ENCODE peak calls at places on chromosomes 6 and 20, in eight cellular contexts. One of them, this sample, is unnamed.

GRCh38 chr6:95203153-95203754 is 374.1 kb upstream of the MANEA start:
- DNase-seq in GM12878: no peak
- DNase-seq in Peyer's patch: no peak
- DNase-seq in cardiac muscle cell: peak; percentile 55
- DNase-seq in A549: no peak
- DNase-seq in stomach: no peak
- DNase-seq in uterus: no peak
- DNase-seq in hepatocyte: peak; percentile 71
- DNase-seq in this sample: peak; percentile 47

GRCh38 chr6:137043710-137044365 is 927 bp downstream of the IL20RA start:
- DNase-seq in GM12878: no peak
- DNase-seq in Peyer's patch: no peak
- DNase-seq in cardiac muscle cell: peak; percentile 51
- DNase-seq in A549: peak; percentile 3
- DNase-seq in stomach: peak; percentile 49
- DNase-seq in uterus: peak; percentile 43
- DNase-seq in hepatocyte: peak; percentile 34
- DNase-seq in this sample: no peak

GRCh38 chr6:6737666-6738065 is 149.1 kb downstream of the LY86 start:
- DNase-seq in GM12878: no peak
- DNase-seq in Peyer's patch: no peak
- DNase-seq in cardiac muscle cell: no peak
- DNase-seq in A549: no peak
- DNase-seq in stomach: no peak
- DNase-seq in uterus: no peak
- DNase-seq in hepatocyte: no peak
- DNase-seq in this sample: no peak

GRCh38 chr20:61350500-61351250 is 98.6 kb downstream of the CDH4 start:
- DNase-seq in GM12878: no peak
- DNase-seq in Peyer's patch: no peak
- DNase-seq in cardiac muscle cell: no peak
- DNase-seq in A549: no peak
- DNase-seq in stomach: no peak
- DNase-seq in uterus: no peak
- DNase-seq in hepatocyte: no peak
- DNase-seq in this sample: no peak

GRCh38 chr6:126035764-126036163 is 49.4 kb downstream of the TRMT11 start:
- DNase-seq in GM12878: no peak
- DNase-seq in Peyer's patch: no peak
- DNase-seq in cardiac muscle cell: no peak
- DNase-seq in A549: no peak
- DNase-seq in stomach: no peak
- DNase-seq in uterus: no peak
- DNase-seq in hepatocyte: no peak
- DNase-seq in this sample: no peak

GRCh38 chr6:118551063-118551672 is 3.1 kb downstream of the PLN start:
- DNase-seq in GM12878: no peak
- DNase-seq in Peyer's patch: no peak
- DNase-seq in cardiac muscle cell: peak; percentile 81
- DNase-seq in A549: peak; percentile 17
- DNase-seq in stomach: no peak
- DNase-seq in uterus: no peak
- DNase-seq in hepatocyte: peak; percentile 65
- DNase-seq in this sample: peak; percentile 32

GRCh38 chr6:54846243-54846856 is at the start of gene FAM83B:
- DNase-seq in GM12878: no peak
- DNase-seq in Peyer's patch: peak; percentile 92
- DNase-seq in cardiac muscle cell: peak; percentile 7
- DNase-seq in A549: no peak
- DNase-seq in stomach: peak; percentile 77
- DNase-seq in uterus: no peak
- DNase-seq in hepatocyte: peak; percentile 86
- DNase-seq in this sample: peak; percentile 96

GRCh38 chr6:81049425-81050042 is 702.9 kb downstream of the TENT5A start:
- DNase-seq in GM12878: no peak
- DNase-seq in Peyer's patch: no peak
- DNase-seq in cardiac muscle cell: no peak
- DNase-seq in A549: no peak
- DNase-seq in stomach: no peak
- DNase-seq in uterus: no peak
- DNase-seq in hepatocyte: no peak
- DNase-seq in this sample: no peak

GRCh38 chr6:28719275-28719940 is 193.7 kb downstream of the GPX5 start:
- DNase-seq in GM12878: no peak
- DNase-seq in Peyer's patch: no peak
- DNase-seq in cardiac muscle cell: no peak
- DNase-seq in A549: no peak
- DNase-seq in stomach: no peak
- DNase-seq in uterus: no peak
- DNase-seq in hepatocyte: no peak
- DNase-seq in this sample: peak; percentile 71

GRCh38 chr6:51105357-51105756 is 286.7 kb downstream of the TFAP2B start:
- DNase-seq in GM12878: no peak
- DNase-seq in Peyer's patch: no peak
- DNase-seq in cardiac muscle cell: no peak
- DNase-seq in A549: no peak
- DNase-seq in stomach: no peak
- DNase-seq in uterus: no peak
- DNase-seq in hepatocyte: no peak
- DNase-seq in this sample: no peak

GRCh38 chr20:36777576-36777975 is 4.0 kb upstream of the DSN1 start:
- DNase-seq in GM12878: no peak
- DNase-seq in Peyer's patch: no peak
- DNase-seq in cardiac muscle cell: no peak
- DNase-seq in A549: no peak
- DNase-seq in stomach: no peak
- DNase-seq in uterus: no peak
- DNase-seq in hepatocyte: no peak
- DNase-seq in this sample: no peak

GRCh38 chr20:53023717-53024116 is 51.6 kb downstream of the TSHZ2 start:
- DNase-seq in GM12878: no peak
- DNase-seq in Peyer's patch: no peak
- DNase-seq in cardiac muscle cell: no peak
- DNase-seq in A549: no peak
- DNase-seq in stomach: no peak
- DNase-seq in uterus: no peak
- DNase-seq in hepatocyte: no peak
- DNase-seq in this sample: no peak

GRCh38 chr6:31407699-31408098 is 4.3 kb downstream of the MICA start:
- DNase-seq in GM12878: no peak
- DNase-seq in Peyer's patch: no peak
- DNase-seq in cardiac muscle cell: peak; percentile 66
- DNase-seq in A549: no peak
- DNase-seq in stomach: no peak
- DNase-seq in uterus: no peak
- DNase-seq in hepatocyte: no peak
- DNase-seq in this sample: no peak

DNA sequence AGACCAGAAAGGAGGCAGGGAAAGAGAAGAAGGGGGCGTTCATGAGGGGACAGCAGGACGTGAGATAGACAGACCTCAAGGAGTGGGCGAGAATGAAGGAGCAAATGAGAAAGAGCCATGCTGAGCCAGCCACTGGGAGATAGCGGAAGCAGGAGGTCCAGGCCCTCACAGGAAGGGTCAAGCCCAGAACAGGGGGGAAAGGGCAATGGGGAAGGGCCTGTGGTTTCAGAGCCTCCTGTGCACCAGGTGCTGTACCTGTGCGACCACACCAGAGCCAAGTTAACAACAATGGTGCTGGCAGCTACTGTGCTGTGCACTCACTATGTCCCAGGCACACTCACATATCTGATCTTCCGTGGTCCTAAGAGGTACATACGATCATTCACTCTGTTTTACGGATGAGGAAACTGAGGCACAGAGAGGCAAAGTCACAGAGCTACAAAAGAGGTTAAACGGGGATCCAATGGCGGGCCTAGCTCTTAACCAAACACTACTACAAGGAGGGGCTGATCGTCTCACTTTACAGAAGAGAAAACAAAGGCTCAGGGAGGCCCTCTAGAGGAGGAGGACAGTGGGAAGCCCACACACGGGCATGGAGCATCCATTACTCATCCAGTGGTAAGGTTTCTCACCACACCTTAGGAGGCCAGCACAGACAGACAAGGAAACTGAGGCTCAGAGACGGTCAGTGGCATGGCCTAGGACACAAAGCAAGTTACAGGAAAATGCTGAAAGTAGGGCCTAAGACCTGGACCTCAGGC is 129.1 kb downstream of the PREX1 start:
- DNase-seq in GM12878: no peak
- DNase-seq in Peyer's patch: peak; percentile 28
- DNase-seq in cardiac muscle cell: no peak
- DNase-seq in A549: no peak
- DNase-seq in stomach: no peak
- DNase-seq in uterus: no peak
- DNase-seq in hepatocyte: no peak
- DNase-seq in this sample: no peak
- TF ChIP-seq CTCF in GM12878: peak; percentile 4
- TF ChIP-seq CTCF in Peyer's patch: no peak
- TF ChIP-seq CTCF in cardiac muscle cell: no peak
- TF ChIP-seq CTCF in A549: no peak
- TF ChIP-seq CTCF in stomach: no peak
- TF ChIP-seq CTCF in uterus: no peak
- TF ChIP-seq CTCF in hepatocyte: no peak
- TF ChIP-seq CTCF in this sample: peak; percentile 11

DNA sequence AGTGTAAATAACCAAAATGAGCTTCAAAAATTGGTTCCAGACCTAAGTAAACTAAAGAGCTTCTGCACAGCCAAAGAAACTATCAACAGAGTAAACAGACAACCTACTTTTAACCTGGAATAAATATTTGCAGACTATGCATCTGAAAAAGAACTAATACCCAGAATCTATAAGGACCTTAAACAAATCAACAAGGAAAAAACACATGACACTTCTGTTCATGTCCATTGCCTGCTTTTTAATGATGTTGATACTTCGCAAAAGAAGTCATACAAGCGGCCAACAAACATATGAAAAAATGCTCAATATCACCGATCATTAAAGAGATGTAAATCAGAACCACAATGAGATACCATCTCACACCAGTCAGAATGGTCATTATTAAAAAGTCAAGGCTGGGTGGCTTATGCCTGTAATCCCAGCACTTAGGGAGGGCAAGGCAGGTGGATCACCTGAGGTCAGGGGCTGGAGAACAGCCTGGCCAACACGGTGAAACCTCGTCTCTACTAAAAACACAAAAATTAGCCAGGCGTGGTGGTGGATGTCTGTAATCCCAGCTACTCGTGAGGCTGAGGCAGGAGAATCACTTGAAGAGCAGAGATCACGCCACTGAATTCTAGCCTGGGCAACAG is 42.5 kb upstream of the DST start:
- DNase-seq in GM12878: no peak
- DNase-seq in Peyer's patch: no peak
- DNase-seq in cardiac muscle cell: no peak
- DNase-seq in A549: no peak
- DNase-seq in stomach: no peak
- DNase-seq in uterus: no peak
- DNase-seq in hepatocyte: no peak
- DNase-seq in this sample: no peak
- H3K4me1 ChIP-seq in GM12878: peaks cover 12% of the 10 kb centered on the region
- H3K4me1 ChIP-seq in Peyer's patch: peaks cover 12% of the 10 kb centered on the region
- H3K4me1 ChIP-seq in cardiac muscle cell: no peaks in the 10 kb centered on the region
- H3K4me1 ChIP-seq in A549: peaks cover 77% of the 10 kb centered on the region
- H3K4me1 ChIP-seq in stomach: peaks cover under 1% of the 10 kb centered on the region
- H3K4me1 ChIP-seq in uterus: no peaks in the 10 kb centered on the region
- H3K4me1 ChIP-seq in hepatocyte: peaks cover 51% of the 10 kb centered on the region
- H3K4me1 ChIP-seq in this sample: peaks cover 22% of the 10 kb centered on the region

DNA sequence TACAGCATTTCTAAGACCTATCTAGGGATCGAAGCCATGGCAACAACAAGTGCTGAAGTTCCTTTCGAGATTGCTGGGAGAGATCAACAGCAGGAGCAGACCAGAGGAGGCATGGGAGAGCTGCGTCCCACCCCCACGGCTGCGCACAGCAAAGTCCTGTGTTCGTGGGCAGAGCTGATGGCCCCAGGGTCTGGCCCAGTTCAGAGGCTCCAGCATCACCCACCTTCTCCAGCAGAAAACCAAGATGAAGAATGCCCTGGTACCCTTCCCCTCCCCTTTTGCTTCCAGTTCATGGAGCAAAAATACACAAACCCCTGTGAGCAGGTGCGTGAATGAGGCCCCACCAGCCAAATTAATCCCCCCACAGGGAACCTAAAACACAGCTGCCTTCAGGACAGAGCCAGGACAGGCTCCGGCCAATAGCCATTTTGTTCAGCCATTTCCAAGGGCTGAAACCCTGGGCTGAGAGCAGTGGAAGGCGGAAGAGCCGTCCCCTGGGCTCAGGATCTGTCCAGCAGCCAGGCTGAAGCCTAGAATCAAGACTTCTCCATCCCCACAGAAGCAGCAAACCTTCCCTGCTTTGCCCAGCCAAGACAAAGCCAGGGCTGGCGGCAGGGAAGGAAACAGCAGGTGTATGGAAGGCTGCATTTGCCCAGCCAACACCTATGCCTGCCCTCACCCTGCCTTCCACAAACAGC is 102.8 kb downstream of the PREX1 start:
- DNase-seq in GM12878: no peak
- DNase-seq in Peyer's patch: no peak
- DNase-seq in cardiac muscle cell: no peak
- DNase-seq in A549: no peak
- DNase-seq in stomach: no peak
- DNase-seq in uterus: no peak
- DNase-seq in hepatocyte: no peak
- DNase-seq in this sample: no peak
- H3K27ac ChIP-seq in GM12878: no peak overlapping the region
- H3K27ac ChIP-seq in Peyer's patch: peak overlapping the region; percentile 69
- H3K27ac ChIP-seq in cardiac muscle cell: peak overlapping the region; percentile 29
- H3K27ac ChIP-seq in A549: no peak overlapping the region
- H3K27ac ChIP-seq in stomach: no peak overlapping the region
- H3K27ac ChIP-seq in uterus: no peak overlapping the region
- H3K27ac ChIP-seq in hepatocyte: no peak overlapping the region
- H3K27ac ChIP-seq in this sample: no peak overlapping the region

GRCh38 chr20:21507275-21508229 is 6.3 kb downstream of the NKX2-2 start:
- DNase-seq in GM12878: no peak
- DNase-seq in Peyer's patch: no peak
- DNase-seq in cardiac muscle cell: no peak
- DNase-seq in A549: no peak
- DNase-seq in stomach: no peak
- DNase-seq in uterus: no peak
- DNase-seq in hepatocyte: no peak
- DNase-seq in this sample: no peak

GRCh38 chr20:21504323-21504722 is 9.5 kb downstream of the NKX2-2 start:
- DNase-seq in GM12878: no peak
- DNase-seq in Peyer's patch: no peak
- DNase-seq in cardiac muscle cell: no peak
- DNase-seq in A549: no peak
- DNase-seq in stomach: no peak
- DNase-seq in uterus: no peak
- DNase-seq in hepatocyte: no peak
- DNase-seq in this sample: no peak

GRCh38 chr20:21505161-21505809 is 8.6 kb downstream of the NKX2-2 start:
- DNase-seq in GM12878: no peak
- DNase-seq in Peyer's patch: peak; percentile 78
- DNase-seq in cardiac muscle cell: peak; percentile 51
- DNase-seq in A549: peak; percentile 83
- DNase-seq in stomach: peak; percentile 78
- DNase-seq in uterus: peak; percentile 41
- DNase-seq in hepatocyte: peak; percentile 85
- DNase-seq in this sample: no peak

GRCh38 chr20:21508230-21509078 is 5.4 kb downstream of the NKX2-2 start:
- DNase-seq in GM12878: no peak
- DNase-seq in Peyer's patch: no peak
- DNase-seq in cardiac muscle cell: no peak
- DNase-seq in A549: no peak
- DNase-seq in stomach: no peak
- DNase-seq in uterus: no peak
- DNase-seq in hepatocyte: no peak
- DNase-seq in this sample: no peak

GRCh38 chr20:21505810-21506530 is 7.9 kb downstream of the NKX2-2 start:
- DNase-seq in GM12878: no peak
- DNase-seq in Peyer's patch: peak; percentile 79
- DNase-seq in cardiac muscle cell: peak; percentile 56
- DNase-seq in A549: peak; percentile 80
- DNase-seq in stomach: peak; percentile 53
- DNase-seq in uterus: no peak
- DNase-seq in hepatocyte: peak; percentile 79
- DNase-seq in this sample: peak; percentile 56
- TF ChIP-seq CTCF in GM12878: peak; percentile 61
- TF ChIP-seq CTCF in Peyer's patch: peak; percentile 9
- TF ChIP-seq CTCF in cardiac muscle cell: peak; percentile 77
- TF ChIP-seq CTCF in A549: peak; percentile 93
- TF ChIP-seq CTCF in stomach: no peak
- TF ChIP-seq CTCF in uterus: peak; percentile 65
- TF ChIP-seq CTCF in hepatocyte: peak; percentile 74
- TF ChIP-seq CTCF in this sample: peak; percentile 85

This sample was measured in foreskin keratinocyte.